ENCODE peak calls at places on chromosomes 3 and 15, in six cellular contexts. I is GM12878, W is H1, E is GM12891, P is K562, S is HepG2. N is an unnamed sample.

GRCh38 chr15:65414841-65415621 is 7.7 kb downstream of the IGDCC4 start:
- DNase-seq in S (peak), W (peak), E (no peak), P (no peak), I (no peak), N (no peak)

GRCh38 chr15:90067953-90068613 is 34.2 kb downstream of the IDH2 start:
- DNase-seq in E (no peak), W (no peak), S (no peak), I (no peak), P (no peak), N (no peak)

GRCh38 chr3:175585898-175586297 is 726.8 kb downstream of the NAALADL2 start:
- DNase-seq in P (no peak), S (no peak), E (no peak), W (no peak), I (no peak), N (no peak)

GRCh38 chr3:145357453-145357852 is 803.5 kb downstream of the PLOD2 start:
- DNase-seq in P (no peak), I (no peak), W (no peak), S (no peak), E (no peak), N (no peak)

GRCh38 chr15:101001796-101002195 is 82.6 kb downstream of the LRRK1 start:
- DNase-seq in W (peak), I (no peak), S (no peak), E (no peak), P (no peak), N (no peak)

GRCh38 chr3:183868804-183869203 is 15.9 kb downstream of the PARL start:
- DNase-seq in W (no peak), P (no peak), E (no peak), S (no peak), I (no peak), N (no peak)

GRCh38 chr3:168248383-168249047 is 152.8 kb upstream of the GOLIM4 start:
- DNase-seq in E (no peak), P (no peak), S (no peak), W (peak), I (no peak), N (peak)

GRCh38 chr3:46490338-46491084 is 7.3 kb upstream of the RTP3 start:
- DNase-seq in I (no peak), S (no peak), W (peak), P (no peak), E (no peak), N (no peak)

GRCh38 chr3:16865335-16865734 is 19.4 kb upstream of the PLCL2 start:
- DNase-seq in W (no peak), S (no peak), E (no peak), I (no peak), P (no peak), N (no peak)

GRCh38 chr15:34161329-34161953 is 48.5 kb downstream of the KATNBL1 start:
- DNase-seq in S (no peak), P (no peak), E (no peak), W (no peak), I (no peak), N (no peak)

GRCh38 chr3:177928156-177928555 is 608.1 kb upstream of the KCNMB2 start:
- DNase-seq in S (no peak), E (no peak), W (no peak), I (no peak), P (no peak), N (no peak)

GRCh38 chr15:35019401-35020327 is 31.6 kb upstream of the ZNF770 start:
- DNase-seq in E (no peak), P (no peak), W (peak), S (no peak), I (no peak), N (no peak)

GRCh38 chr3:72263223-72264015 is 478.5 kb upstream of the PROK2 start:
- DNase-seq in I (no peak), E (no peak), W (no peak), P (no peak), S (no peak), N (no peak)

GRCh38 chr3:195697582-195698324 is 23.0 kb upstream of the MUC20 start:
- DNase-seq in S (no peak), W (no peak), P (peak), E (no peak), I (no peak), N (no peak)

GRCh38 chr3:195699860-195700259 is 20.9 kb upstream of the MUC20 start:
- DNase-seq in E (no peak), S (no peak), W (no peak), P (no peak), I (no peak), N (no peak)

GRCh38 chr3:195696632-195697278 is 24.0 kb upstream of the MUC20 start:
- DNase-seq in I (no peak), S (no peak), W (no peak), P (peak), E (no peak), N (no peak)

GRCh38 chr3:195699148-195699771 is 21.5 kb upstream of the MUC20 start:
- DNase-seq in E (no peak), P (no peak), I (no peak), S (no peak), W (no peak), N (no peak)

GRCh38 chr3:195698325-195699147 is 22.2 kb upstream of the MUC20 start:
- DNase-seq in E (no peak), I (no peak), W (no peak), S (no peak), P (no peak), N (no peak)
- TF ChIP-seq POLR2A in E (no peak), I (no peak), W (no peak), S (no peak), P (no peak), N (no peak)

GRCh38 chr3:50314816-50315215 is 7.7 kb downstream of the HYAL2 start:
- DNase-seq in W (no peak), E (no peak), P (no peak), S (no peak), I (no peak), N (no peak)

GRCh38 chr3:50317303-50317702 is 5.2 kb downstream of the HYAL2 start:
- DNase-seq in W (no peak), S (no peak), I (no peak), P (no peak), E (no peak), N (no peak)

GRCh38 chr3:50318163-50318562 is 4.4 kb downstream of the HYAL2 start:
- DNase-seq in W (no peak), I (no peak), P (no peak), E (no peak), S (no peak), N (no peak)

GRCh38 chr3:50316657-50317242 is 5.8 kb downstream of the HYAL2 start:
- DNase-seq in W (no peak), I (no peak), P (peak), S (no peak), E (no peak), N (no peak)

DNA sequence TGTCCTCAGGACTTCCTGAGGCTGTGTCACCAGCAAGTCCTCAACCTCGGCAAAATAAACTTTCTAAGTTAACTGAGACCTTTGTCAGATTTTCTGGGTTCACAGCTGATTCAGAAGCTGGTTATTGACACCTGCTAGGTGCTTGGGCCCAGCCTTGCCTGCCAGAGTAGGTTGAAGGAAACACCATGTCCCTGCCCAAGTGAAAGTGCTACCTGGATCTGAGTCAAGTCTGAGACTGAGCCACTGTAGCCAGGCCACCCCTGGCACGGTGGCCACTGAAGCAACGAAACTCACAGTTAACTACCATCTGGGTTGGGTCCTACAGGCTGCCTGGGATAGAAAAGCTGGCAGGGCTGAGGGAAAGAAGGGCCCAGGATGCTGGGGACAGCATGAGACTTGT is 8.2 kb downstream of the HYAL2 start:
- DNase-seq in E (no peak), P (no peak), W (no peak), I (no peak), S (no peak), N (no peak)
- TF ChIP-seq TAF1 in E (no peak), P (no peak), W (no peak), I (no peak), S (no peak), N (no peak)

DNA sequence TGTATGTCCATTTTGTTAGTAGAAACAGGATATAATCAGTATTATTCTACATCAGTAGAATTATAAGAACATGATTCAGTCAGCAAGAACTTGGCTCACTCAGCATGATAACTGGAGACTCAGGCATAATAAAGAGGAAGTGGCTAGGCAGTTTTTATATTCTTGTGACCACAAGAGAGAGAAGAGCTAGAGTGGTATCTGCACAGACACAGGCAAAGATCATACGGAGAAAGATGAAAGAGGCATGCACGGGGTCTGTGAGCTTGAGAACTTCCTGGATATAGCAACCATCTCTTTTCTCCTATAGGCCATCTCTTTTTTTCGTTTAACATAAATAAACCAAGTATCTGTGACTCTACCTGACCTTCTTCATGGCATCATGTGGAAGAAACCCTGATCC is 46.8 kb downstream of the MYO5A start:
- DNase-seq in S (no peak), W (no peak), E (no peak), I (peak), P (no peak), N (peak)
- TF ChIP-seq POLR2A in S (no peak), W (no peak), E (no peak), I (no peak), P (no peak), N (no peak)

GRCh38 chr3:112012205-112012604 is 13.5 kb downstream of the TAGLN3 start:
- DNase-seq in S (no peak), P (no peak), I (no peak), W (no peak), E (no peak), N (no peak)

GRCh38 chr3:112009670-112010069 is 10.9 kb downstream of the TAGLN3 start:
- DNase-seq in E (no peak), S (no peak), P (no peak), I (no peak), W (no peak), N (no peak)

GRCh38 chr3:112011376-112011940 is 12.7 kb downstream of the TAGLN3 start:
- DNase-seq in W (no peak), I (no peak), E (no peak), P (no peak), S (no peak), N (no peak)

GRCh38 chr3:112013058-112013783 is 14.5 kb downstream of the TAGLN3 start:
- DNase-seq in E (peak), I (no peak), P (peak), S (peak), W (peak), N (no peak)

GRCh38 chr3:112010631-112011030 is 11.9 kb downstream of the TAGLN3 start:
- DNase-seq in W (no peak), P (no peak), E (no peak), S (no peak), I (no peak), N (no peak)
- TF ChIP-seq TAF1 in W (no peak), P (no peak), E (no peak), S (no peak), I (no peak), N (no peak)

GRCh38 chr15:69561071-69561784 is 108.6 kb downstream of the RPLP1 start:
- DNase-seq in W (no peak), I (no peak), P (no peak), S (peak), E (no peak), N (no peak)
- TF ChIP-seq POLR2A in W (no peak), I (no peak), P (no peak), S (no peak), E (no peak), N (no peak)

GRCh38 chr3:122961146-122961545 is 66.4 kb downstream of the SEMA5B start:
- DNase-seq in W (no peak), S (no peak), E (no peak), P (no peak), I (no peak), N (no peak)

GRCh38 chr3:122962149-122962548 is 65.4 kb downstream of the SEMA5B start:
- DNase-seq in I (no peak), S (no peak), P (no peak), E (no peak), W (no peak), N (no peak)

GRCh38 chr3:122967376-122968164 is 60.0 kb downstream of the SEMA5B start:
- DNase-seq in I (no peak), W (no peak), S (no peak), P (no peak), E (no peak), N (no peak)

GRCh38 chr3:122966045-122966444 is 61.5 kb downstream of the SEMA5B start:
- DNase-seq in I (no peak), W (no peak), S (no peak), E (no peak), P (no peak), N (no peak)

GRCh38 chr3:122964844-122965243 is 62.7 kb downstream of the SEMA5B start:
- DNase-seq in I (no peak), W (no peak), E (no peak), P (no peak), S (no peak), N (no peak)
- TF ChIP-seq TAF1 in I (no peak), W (no peak), E (no peak), P (no peak), S (no peak), N (no peak)

GRCh38 chr3:121545564-121546455 is at the start of gene POLQ:
- DNase-seq in W (peak), P (peak), S (peak), I (peak), E (peak), N (peak)
- TF ChIP-seq POLR2A in W (peak), P (peak), S (peak), I (peak), E (peak), N (peak)

GRCh38 chr3:101131767-101132166 is 138.5 kb upstream of the ABI3BP start:
- DNase-seq in W (no peak), P (peak), S (no peak), E (no peak), I (no peak), N (no peak)
- TF ChIP-seq TAF1 in W (no peak), P (no peak), S (no peak), E (no peak), I (no peak), N (no peak)

GRCh38 chr3:188956839-188957489 is 214.8 kb upstream of the TPRG1 start:
- DNase-seq in P (peak), S (peak), E (no peak), I (no peak), W (no peak), N (no peak)

GRCh38 chr3:188950832-188951489 is 220.8 kb upstream of the TPRG1 start:
- DNase-seq in W (no peak), P (no peak), I (no peak), E (no peak), S (peak), N (no peak)

GRCh38 chr3:188959013-188959412 is 212.8 kb upstream of the TPRG1 start:
- DNase-seq in W (no peak), I (no peak), E (no peak), S (no peak), P (no peak), N (no peak)

GRCh38 chr3:188955919-188956318 is 215.9 kb upstream of the TPRG1 start:
- DNase-seq in I (no peak), E (no peak), P (no peak), W (no peak), S (no peak), N (no peak)

GRCh38 chr3:188954590-188955208 is 217.1 kb upstream of the TPRG1 start:
- DNase-seq in I (peak), S (peak), P (peak), W (peak), E (no peak), N (peak)
- TF ChIP-seq POLR2A in I (no peak), S (no peak), P (no peak), W (no peak), E (no peak), N (no peak)